ENCODE peak calls at places on chromosomes 13 and 19, in eight cellular contexts. H, J, G, I, R, S, C and L are unnamed samples.

GRCh38 chr19:3452456-3453068 is 27.8 kb downstream of the SMIM24 start:
- DNase-seq in H (no peak), J (no peak), G (no peak), I (no peak), R (no peak), S (no peak), C (no peak), L (no peak)

GRCh38 chr13:33349996-33350826 is 64.7 kb upstream of the STARD13 start:
- DNase-seq in H (no peak), J (peak), G (peak), I (no peak), R (peak), S (no peak), C (no peak), L (no peak)

GRCh38 chr19:1177322-1178114 is 3.5 kb upstream of the SBNO2 start:
- DNase-seq in H (no peak), J (peak), G (no peak), I (peak), R (peak), S (peak), C (peak), L (peak)

GRCh38 chr13:73224708-73225107 is 165.9 kb downstream of the KLF5 start:
- DNase-seq in H (no peak), J (no peak), G (no peak), I (peak), R (peak), S (no peak), C (no peak), L (no peak)

GRCh38 chr13:59960683-59961082 is 203.0 kb downstream of the DIAPH3 start:
- DNase-seq in H (no peak), J (no peak), G (no peak), I (no peak), R (no peak), S (no peak), C (no peak), L (no peak)

GRCh38 chr13:101942038-101942437 is 459.8 kb downstream of the FGF14 start:
- DNase-seq in H (no peak), J (no peak), G (no peak), I (no peak), R (peak), S (peak), C (peak), L (no peak)

GRCh38 chr19:11180346-11180745 is 17.0 kb downstream of the KANK2 start:
- DNase-seq in H (no peak), J (no peak), G (no peak), I (no peak), R (no peak), S (no peak), C (no peak), L (no peak)

GRCh38 chr19:35009424-35010415 is 9.6 kb downstream of the GRAMD1A start:
- DNase-seq in H (no peak), J (no peak), G (no peak), I (no peak), R (no peak), S (no peak), C (no peak), L (no peak)

GRCh38 chr19:51461723-51462161 is 3.5 kb upstream of the SIGLEC8 start:
- DNase-seq in H (no peak), J (peak), G (no peak), I (no peak), R (no peak), S (no peak), C (no peak), L (no peak)

GRCh38 chr19:2246801-2247361 is 2.2 kb upstream of the AMH start:
- DNase-seq in H (no peak), J (peak), G (no peak), I (no peak), R (peak), S (no peak), C (no peak), L (no peak)

GRCh38 chr13:36837354-36838092 is 18.5 kb downstream of the RFXAP start:
- DNase-seq in H (no peak), J (peak), G (no peak), I (no peak), R (no peak), S (no peak), C (no peak), L (no peak)

GRCh38 chr19:44752816-44753618 is 4.5 kb downstream of the BCL3 start:
- DNase-seq in H (peak), J (peak), G (no peak), I (peak), R (peak), S (peak), C (peak), L (peak)
- TF ChIP-seq CTCF in H (no peak), J (no peak), G (no peak), I (peak), R (peak), S (no peak), C (no peak), L (peak)

GRCh38 chr19:18060472-18060871 is 26.3 kb downstream of the IL12RB1 start:
- DNase-seq in H (no peak), J (no peak), G (no peak), I (no peak), R (no peak), S (no peak), C (no peak), L (no peak)

GRCh38 chr19:18065173-18065495 is 21.6 kb downstream of the IL12RB1 start:
- DNase-seq in H (no peak), J (no peak), G (no peak), I (no peak), R (no peak), S (no peak), C (no peak), L (no peak)

GRCh38 chr19:18062043-18062442 is 24.7 kb downstream of the IL12RB1 start:
- DNase-seq in H (no peak), J (no peak), G (no peak), I (no peak), R (no peak), S (no peak), C (no peak), L (no peak)

GRCh38 chr19:18059902-18060301 is 26.8 kb downstream of the IL12RB1 start:
- DNase-seq in H (no peak), J (no peak), G (no peak), I (no peak), R (no peak), S (no peak), C (no peak), L (no peak)

GRCh38 chr19:18063463-18063862 is 23.3 kb downstream of the IL12RB1 start:
- DNase-seq in H (no peak), J (no peak), G (peak), I (no peak), R (no peak), S (no peak), C (no peak), L (no peak)
- TF ChIP-seq CTCF in H (peak), J (no peak), G (peak), I (peak), R (peak), S (no peak), C (no peak), L (no peak)

DNA sequence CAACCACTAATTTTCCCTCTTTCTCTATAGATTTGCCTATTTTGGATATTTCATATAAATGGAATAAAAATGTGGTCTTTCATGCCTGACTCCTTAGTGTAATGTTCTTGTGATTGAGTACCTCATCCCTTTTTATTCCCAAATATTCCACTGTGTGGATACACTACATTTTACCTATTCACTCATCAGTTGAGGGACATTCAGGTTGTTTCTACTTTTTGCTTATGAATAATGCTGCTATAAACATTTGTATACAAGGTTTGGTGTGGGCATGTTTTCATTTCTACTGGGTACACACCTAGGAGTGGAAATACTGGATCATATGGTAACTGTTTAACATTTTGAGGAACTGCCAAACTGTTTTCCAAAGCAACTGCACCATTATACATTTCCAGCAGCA is 5.1 kb upstream of the WBP4 start:
- DNase-seq in H (no peak), J (no peak), G (no peak), I (no peak), R (no peak), S (no peak), C (no peak), L (no peak)
- TF ChIP-seq CTCF in H (no peak), J (no peak), G (no peak), I (no peak), R (no peak), S (no peak), C (no peak), L (no peak)

DNA sequence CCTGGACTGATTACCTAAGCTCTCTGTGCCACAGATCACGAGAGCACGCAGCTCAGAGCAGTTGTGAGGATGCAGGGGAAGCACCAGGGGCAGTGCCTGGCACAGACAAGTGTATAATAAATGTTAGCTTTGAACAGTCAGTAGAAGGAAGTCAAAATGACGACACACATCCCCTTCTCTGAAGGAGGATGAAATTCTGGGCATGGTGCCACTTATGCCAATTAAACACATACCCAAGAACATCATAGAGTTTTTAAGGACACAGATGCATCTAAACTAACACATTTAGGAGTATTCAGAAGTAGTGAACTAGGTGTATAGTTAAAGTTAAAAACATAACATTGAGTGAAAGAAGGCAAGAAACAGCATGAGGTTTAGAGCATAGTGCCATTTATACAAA is 25.0 kb upstream of the SIGLEC11 start:
- DNase-seq in H (no peak), J (no peak), G (no peak), I (no peak), R (no peak), S (no peak), C (no peak), L (no peak)
- TF ChIP-seq CTCF in H (no peak), J (no peak), G (no peak), I (no peak), R (no peak), S (no peak), C (no peak), L (no peak)

GRCh38 chr13:99935772-99936171 is 35.8 kb downstream of the ZIC5 start:
- DNase-seq in H (no peak), J (no peak), G (no peak), I (no peak), R (no peak), S (no peak), C (no peak), L (no peak)
- TF ChIP-seq CTCF in H (no peak), J (no peak), G (no peak), I (no peak), R (no peak), S (peak), C (no peak), L (no peak)

GRCh38 chr19:4867534-4868285 is at the start of gene PLIN3:
- DNase-seq in H (peak), J (peak), G (peak), I (peak), R (peak), S (peak), C (peak), L (peak)
- TF ChIP-seq CTCF in H (no peak), J (no peak), G (no peak), I (no peak), R (no peak), S (no peak), C (no peak), L (no peak)

GRCh38 chr13:39417643-39418042 is 185.3 kb downstream of the LHFPL6 start:
- DNase-seq in H (no peak), J (peak), G (no peak), I (no peak), R (peak), S (peak), C (no peak), L (peak)

GRCh38 chr13:39414339-39414738 is 188.7 kb downstream of the LHFPL6 start:
- DNase-seq in H (no peak), J (no peak), G (no peak), I (no peak), R (no peak), S (no peak), C (no peak), L (no peak)

GRCh38 chr13:39417131-39417530 is 185.9 kb downstream of the LHFPL6 start:
- DNase-seq in H (no peak), J (peak), G (no peak), I (no peak), R (no peak), S (no peak), C (no peak), L (no peak)

GRCh38 chr13:39415003-39415402 is 188.0 kb downstream of the LHFPL6 start:
- DNase-seq in H (no peak), J (peak), G (no peak), I (no peak), R (peak), S (peak), C (no peak), L (no peak)

GRCh38 chr13:39415403-39415802 is 187.6 kb downstream of the LHFPL6 start:
- DNase-seq in H (no peak), J (peak), G (no peak), I (no peak), R (peak), S (no peak), C (no peak), L (no peak)
- TF ChIP-seq CTCF in H (peak), J (peak), G (peak), I (peak), R (peak), S (peak), C (no peak), L (peak)

GRCh38 chr19:17937371-17937900 is 4.6 kb downstream of the CCDC124 start:
- DNase-seq in H (no peak), J (no peak), G (no peak), I (no peak), R (no peak), S (no peak), C (no peak), L (no peak)
- TF ChIP-seq CTCF in H (no peak), J (no peak), G (no peak), I (no peak), R (no peak), S (no peak), C (no peak), L (no peak)

GRCh38 chr19:48158210-48158790 is 11.8 kb downstream of the LIG1 start:
- DNase-seq in H (no peak), J (peak), G (no peak), I (no peak), R (no peak), S (no peak), C (no peak), L (no peak)
- TF ChIP-seq CTCF in H (no peak), J (no peak), G (no peak), I (no peak), R (no peak), S (no peak), C (no peak), L (no peak)